ENCODE peak calls at places on chromosomes 16 and 17, in seven cellular contexts. L is IMR-90, C is HCT116, Q is A549, P is HepG2, X is right lobe of liver, B is adrenal gland. S is an unnamed sample.

GRCh38 chr16:57279780-57280638 is 4.5 kb downstream of the PLLP start:
- DNase-seq in B (no peak), Q (no peak), C (no peak), P (peak), L (no peak), X (no peak), S (no peak)

GRCh38 chr16:20023190-20023589 is 50.5 kb downstream of the GPR139 start:
- DNase-seq in B (no peak), Q (peak), X (no peak), P (peak), L (peak), C (no peak), S (no peak)

GRCh38 chr17:1752425-1752941 is 9.4 kb upstream of the SERPINF1 start:
- DNase-seq in B (peak), L (no peak), P (no peak), X (no peak), Q (peak), C (peak), S (no peak)

GRCh38 chr17:72267601-72268000 is 146.8 kb downstream of the SOX9 start:
- DNase-seq in L (no peak), P (no peak), B (no peak), C (no peak), X (no peak), Q (no peak), S (no peak)

GRCh38 chr17:62724398-62725146 is 83.5 kb downstream of the MARCHF10 start:
- DNase-seq in L (peak), P (no peak), X (no peak), B (no peak), Q (no peak), C (no peak), S (peak)

GRCh38 chr17:57890857-57891232 is 41.0 kb upstream of the MRPS23 start:
- DNase-seq in Q (no peak), L (no peak), X (no peak), C (no peak), P (no peak), B (peak), S (no peak)

GRCh38 chr16:56681939-56682702 is at the start of gene MT1X:
- DNase-seq in B (peak), P (peak), L (peak), C (peak), Q (peak), X (peak), S (peak)

GRCh38 chr16:81651758-81652718 is 127.1 kb upstream of the PLCG2 start:
- DNase-seq in P (no peak), Q (no peak), B (no peak), C (no peak), L (no peak), X (no peak), S (no peak)

GRCh38 chr17:9611557-9611956 is 33.8 kb upstream of the USP43 start:
- DNase-seq in Q (no peak), P (no peak), B (no peak), L (no peak), C (no peak), X (no peak), S (no peak)

DNA sequence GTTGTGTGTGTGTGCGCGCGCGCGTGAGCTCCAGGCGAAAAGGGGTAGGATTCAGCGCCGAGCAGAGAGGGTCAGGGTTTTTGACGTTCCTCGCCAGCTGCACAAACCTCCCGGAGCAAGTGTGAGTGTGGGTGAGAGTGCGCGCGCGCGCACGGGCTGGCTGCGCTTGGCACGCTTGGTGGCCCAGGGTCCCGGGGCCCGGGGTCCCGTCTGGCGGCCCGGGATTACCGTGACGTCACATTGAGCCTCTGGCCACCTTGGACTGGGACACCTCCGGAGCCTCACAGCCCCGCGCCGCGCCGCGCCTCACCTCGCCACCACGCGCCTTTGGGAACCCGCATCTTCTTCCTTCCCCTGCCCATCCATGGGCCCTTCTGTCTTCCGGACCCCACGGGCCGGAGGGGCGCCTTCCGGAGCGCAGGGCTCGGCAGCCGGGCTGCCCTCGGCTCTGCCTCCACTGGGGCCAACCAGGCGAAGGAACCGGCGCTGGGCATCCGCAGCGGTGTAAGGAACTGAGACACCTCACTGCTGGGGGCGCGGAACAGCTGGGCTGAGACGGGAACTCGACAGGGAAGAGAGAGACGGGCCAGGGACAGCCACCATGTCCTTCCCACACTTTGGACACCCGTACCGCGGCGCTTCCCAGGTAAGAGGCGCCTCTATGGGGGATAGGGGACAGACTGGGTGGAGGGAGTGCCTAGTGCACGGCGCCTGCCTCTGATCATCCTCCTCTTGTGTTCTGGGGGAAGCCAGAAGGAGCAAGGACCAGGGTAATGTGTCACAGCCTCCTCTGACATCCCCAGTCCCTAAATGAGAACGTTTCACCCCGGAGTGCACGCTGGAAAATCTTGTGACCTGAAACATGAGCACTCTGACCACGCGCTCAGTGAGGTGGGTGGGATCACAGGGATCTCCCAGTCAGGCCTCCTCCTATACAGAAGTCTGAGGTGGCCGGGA is 766 bp downstream of the IRX6 start:
- DNase-seq in C (no peak), P (no peak), X (peak), Q (peak), B (no peak), L (no peak), S (peak)
- TF ChIP-seq POLR2A in C (no peak), P (no peak), X (no peak), Q (no peak), B (no peak), L (no peak), S (peak)

GRCh38 chr16:25006504-25007055 is 8.6 kb downstream of the ARHGAP17 start:
- DNase-seq in B (peak), L (peak), P (peak), C (no peak), Q (no peak), X (no peak), S (no peak)
- H3K4me3 ChIP-seq in B (no peak), L (no peak), P (no peak), C (no peak), Q (no peak), X (no peak), S (no peak)

DNA sequence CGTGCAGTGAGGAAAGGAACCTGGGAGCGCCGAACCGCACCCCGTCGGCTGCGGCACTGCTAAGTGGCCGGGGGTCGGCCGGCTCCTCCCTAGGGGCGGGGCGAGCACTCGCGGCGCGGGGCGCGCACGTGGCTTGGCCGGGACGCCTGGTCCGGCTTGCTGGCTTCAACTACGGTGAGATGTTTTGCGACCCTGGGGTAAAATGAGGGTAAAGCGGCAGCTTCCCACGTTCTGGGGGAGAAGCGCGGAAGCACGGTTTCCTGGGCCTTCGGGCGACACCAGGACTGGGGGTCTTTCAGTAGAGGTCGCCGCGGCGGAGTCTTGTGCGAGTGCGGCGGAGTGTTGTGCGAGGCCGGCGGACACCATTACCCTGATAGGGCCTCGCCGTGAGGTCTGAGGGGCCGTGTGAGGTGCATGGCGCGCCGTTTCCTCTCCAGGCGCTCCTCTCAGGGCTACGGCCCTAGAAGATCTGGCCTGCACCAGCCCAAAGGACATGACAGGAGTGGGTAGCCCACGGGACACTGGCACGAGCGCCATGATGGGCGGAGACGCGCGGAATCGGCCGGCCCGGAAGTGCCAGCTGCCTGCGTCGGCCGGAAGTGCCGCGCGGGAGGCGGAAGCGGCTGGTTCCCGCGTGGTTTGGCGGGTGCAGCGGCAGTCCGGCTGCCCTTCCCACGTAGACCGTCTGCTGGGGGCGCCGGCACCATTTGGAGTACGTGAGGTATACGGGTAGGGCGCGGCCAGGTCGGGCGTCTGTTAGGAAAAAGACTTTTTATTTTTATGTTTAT is at the start of gene PIGW:
- DNase-seq in B (peak), Q (peak), P (peak), L (peak), X (peak), C (peak), S (peak)
- TF ChIP-seq CTCF in B (no peak), Q (no peak), P (peak), L (no peak), X (no peak), C (no peak), S (no peak)

GRCh38 chr17:66701462-66701861 is 133.5 kb upstream of the CACNG5 start:
- DNase-seq in X (no peak), B (no peak), L (no peak), C (no peak), P (no peak), Q (no peak), S (no peak)
- TF ChIP-seq POLR2A in X (no peak), B (no peak), L (no peak), C (no peak), P (no peak), Q (no peak), S (no peak)

DNA sequence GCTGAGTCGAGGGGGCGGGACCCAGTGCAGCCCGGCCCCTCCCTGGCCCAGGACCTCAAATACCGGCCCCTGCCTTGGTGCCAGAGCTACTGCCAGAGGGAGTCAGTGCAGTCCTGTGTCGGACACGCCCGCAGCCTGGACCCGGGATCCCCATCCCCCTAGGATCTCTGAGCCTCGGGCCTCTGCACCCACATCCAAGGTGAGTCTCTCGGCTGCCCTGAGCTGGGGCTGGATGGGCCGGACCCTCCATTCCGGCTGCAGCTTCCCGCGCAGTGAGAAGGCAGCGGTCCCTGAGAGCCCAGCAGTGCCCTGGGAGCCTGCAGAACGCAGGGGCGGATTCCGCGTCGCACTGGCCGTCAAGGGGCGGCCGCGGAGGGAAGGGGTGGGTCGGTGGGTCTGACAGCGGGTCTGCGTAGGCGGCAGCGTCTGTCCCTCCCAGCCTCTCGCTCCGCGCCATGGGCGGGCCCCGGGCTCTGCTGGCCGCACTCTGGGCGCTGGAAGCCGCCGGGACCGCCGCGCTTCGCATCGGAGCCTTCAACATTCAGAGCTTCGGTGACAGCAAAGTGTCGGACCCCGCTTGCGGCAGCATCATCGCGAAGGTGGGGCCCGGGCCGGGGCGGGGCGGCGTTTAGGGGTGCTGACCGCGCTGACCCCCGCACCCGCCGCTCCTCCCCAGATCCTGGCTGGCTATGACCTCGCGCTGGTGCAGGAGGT is at the start of gene DNASE1L2:
- DNase-seq in L (no peak), C (no peak), P (no peak), Q (peak), B (no peak), X (no peak), S (no peak)
- H3K4me3 ChIP-seq in L (peak), C (no peak), P (peak), Q (no peak), B (no peak), X (no peak), S (no peak)

DNA sequence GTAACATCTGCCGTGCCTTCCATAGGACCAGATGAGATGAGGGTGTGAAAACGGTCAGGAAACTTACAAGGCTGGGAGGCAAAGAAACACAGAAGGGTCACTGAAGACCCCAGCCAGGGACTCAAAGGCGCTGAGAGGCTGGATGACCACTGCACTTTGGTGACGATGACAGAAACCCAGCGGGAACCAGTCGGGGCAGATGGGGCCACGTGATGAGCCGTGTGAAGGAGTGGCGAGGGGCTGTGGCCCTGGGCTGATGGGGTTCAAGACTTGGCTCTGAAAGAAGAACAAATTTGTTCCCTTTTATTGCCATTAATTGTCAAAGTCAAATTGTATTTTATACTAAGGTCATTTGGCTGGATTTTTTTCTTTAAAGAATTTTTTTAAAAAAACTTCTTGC is 28.6 kb upstream of the ATP2C2 start:
- DNase-seq in P (no peak), L (no peak), X (no peak), B (no peak), C (no peak), Q (no peak), S (no peak)
- TF ChIP-seq CTCF in P (no peak), L (no peak), X (no peak), B (no peak), C (no peak), Q (no peak), S (no peak)

GRCh38 chr17:76493505-76494167 is 7.6 kb downstream of the RHBDF2 start:
- DNase-seq in B (no peak), C (no peak), Q (no peak), P (no peak), L (no peak), X (no peak), S (no peak)

GRCh38 chr17:76490112-76490710 is 11.0 kb downstream of the RHBDF2 start:
- DNase-seq in L (no peak), C (no peak), Q (no peak), X (no peak), P (no peak), B (no peak), S (no peak)

GRCh38 chr17:76492989-76493501 is 8.2 kb downstream of the RHBDF2 start:
- DNase-seq in X (peak), L (peak), P (no peak), B (peak), C (no peak), Q (no peak), S (peak)

GRCh38 chr17:76492250-76492988 is 8.8 kb downstream of the RHBDF2 start:
- DNase-seq in L (no peak), Q (no peak), C (no peak), P (no peak), B (no peak), X (peak), S (no peak)

DNA sequence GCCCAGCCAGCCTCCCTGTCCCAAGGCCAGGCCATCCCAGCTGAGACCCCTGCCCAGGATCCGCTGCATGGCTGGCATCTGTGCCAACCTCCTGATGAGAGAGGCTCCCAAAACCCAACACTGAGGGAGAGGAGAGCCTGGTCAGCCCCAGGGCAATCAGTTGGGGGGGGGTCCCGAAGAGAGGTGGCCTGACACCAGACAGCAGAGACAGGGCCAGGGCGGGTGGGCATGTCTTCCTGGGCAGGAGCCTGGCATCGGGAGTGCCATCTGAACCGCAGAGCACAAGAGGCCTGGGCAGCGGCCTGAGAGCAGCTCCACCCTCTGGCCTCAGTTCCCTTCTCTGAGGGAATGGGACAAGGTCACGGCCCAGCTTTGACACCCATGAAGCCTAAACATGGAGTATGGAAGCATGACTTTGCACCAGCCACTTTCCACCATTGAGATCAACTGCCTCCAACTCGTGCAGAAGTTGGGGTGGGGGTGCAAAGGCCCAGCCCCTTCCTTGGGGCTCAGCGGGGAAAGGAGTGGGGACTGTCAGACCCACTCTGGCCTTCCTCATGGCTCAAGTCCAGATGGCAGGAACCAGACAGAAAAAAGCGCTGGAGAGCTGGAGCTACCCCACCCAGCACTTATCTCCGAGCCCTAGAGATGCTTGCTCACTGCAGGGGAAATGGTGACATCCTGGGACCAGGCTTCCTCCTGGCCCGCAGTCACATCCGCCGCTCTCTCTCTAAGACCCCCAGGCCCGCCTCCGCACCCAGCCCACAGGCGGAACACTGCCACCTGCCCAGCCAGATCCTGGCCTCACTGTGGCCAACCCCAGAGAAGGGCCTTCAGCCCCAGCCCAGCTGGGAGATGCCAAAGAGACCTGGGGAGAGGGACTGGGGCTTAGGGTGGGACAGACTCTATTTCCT is 9.7 kb downstream of the RHBDF2 start:
- DNase-seq in B (no peak), Q (no peak), L (no peak), C (no peak), P (no peak), X (no peak), S (no peak)
- TF ChIP-seq POLR2A in B (no peak), Q (no peak), L (no peak), C (no peak), P (no peak), X (no peak), S (no peak)

GRCh38 chr17:65142247-65142646 is 5.1 kb downstream of the RGS9 start:
- DNase-seq in L (no peak), P (no peak), C (no peak), B (no peak), X (no peak), Q (no peak), S (no peak)

GRCh38 chr17:65134035-65134434 is 3.1 kb upstream of the RGS9 start:
- DNase-seq in B (no peak), C (no peak), P (no peak), L (no peak), X (no peak), Q (no peak), S (no peak)

GRCh38 chr17:65131946-65132345 is 5.2 kb upstream of the RGS9 start:
- DNase-seq in X (no peak), C (no peak), P (peak), Q (peak), B (no peak), L (peak), S (no peak)

GRCh38 chr17:65139045-65139764 is 2.0 kb downstream of the RGS9 start:
- DNase-seq in L (no peak), B (no peak), X (no peak), Q (no peak), P (no peak), C (no peak), S (no peak)

GRCh38 chr17:65137076-65137935 is at the start of gene RGS9:
- DNase-seq in L (peak), B (peak), X (peak), C (peak), P (peak), Q (peak), S (peak)
- H3K4me3 ChIP-seq in L (peak), B (peak), X (peak), C (peak), P (peak), Q (peak), S (peak)